ENCODE peak calls at places on chromosomes 4 and X, in four cellular contexts. L is fibroblast of lung, C is A549, H is IMR-90. J is an unnamed sample.

GRCh38 chrX:13829995-13830394 is 13.1 kb upstream of the GPM6B start:
- DNase-seq in L (no peak), C (no peak), H (no peak), J (no peak)

GRCh38 chr4:73067971-73068394 is 1.5 kb downstream of the COX18 start:
- DNase-seq in L (peak; percentile 18), C (no peak), H (peak; percentile 12), J (peak; percentile 39)

GRCh38 chrX:106608016-106608415 is 3.8 kb upstream of the RADX start:
- DNase-seq in L (no peak), C (no peak), H (no peak), J (no peak)

GRCh38 chr4:173038192-173038896 is 130.3 kb upstream of the GALNT7 start:
- DNase-seq in L (no peak), C (no peak), H (no peak), J (no peak)

GRCh38 chr4:128707864-128708263 is 101.6 kb upstream of the JADE1 start:
- DNase-seq in L (peak; percentile 37), C (no peak), H (peak; percentile 25), J (peak; percentile 52)

GRCh38 chr4:7830747-7831146 is 108.9 kb downstream of the AFAP1 start:
- DNase-seq in L (no peak), C (no peak), H (no peak), J (no peak)

GRCh38 chrX:17475820-17476219 is 100.8 kb downstream of the NHS start:
- DNase-seq in L (peak; percentile 33), C (no peak), H (no peak), J (peak; percentile 21)

GRCh38 chrX:56130436-56130835 is 101.7 kb upstream of the KLF8 start:
- DNase-seq in L (no peak), C (no peak), H (no peak), J (no peak)

GRCh38 chrX:56975611-56976010 is 19.7 kb downstream of the SPIN3 start:
- DNase-seq in L (no peak), C (no peak), H (no peak), J (peak; percentile 6)

GRCh38 chr4:144985536-144985935 is 112.5 kb downstream of the ANAPC10 start:
- DNase-seq in L (no peak), C (no peak), H (no peak), J (peak; percentile 50)

GRCh38 chrX:71989768-71990167 is 79.1 kb downstream of the NHSL2 start:
- DNase-seq in L (peak; percentile 26), C (no peak), H (peak; percentile 73), J (peak; percentile 91)

GRCh38 chrX:45771560-45772340 is 571.1 kb upstream of the DIPK2B start:
- DNase-seq in L (peak; percentile 74), C (no peak), H (peak; percentile 80), J (peak; percentile 78)

GRCh38 chr4:12973522-12973921 is 510.6 kb downstream of the RAB28 start:
- DNase-seq in L (no peak), C (no peak), H (no peak), J (no peak)

GRCh38 chr4:72314869-72315268 is 254.2 kb downstream of the ADAMTS3 start:
- DNase-seq in L (peak; percentile 83), C (no peak), H (peak; percentile 76), J (peak; percentile 89)

GRCh38 chrX:51860679-51861078 is 32.7 kb upstream of the MAGED1 start:
- DNase-seq in L (peak; percentile 48), C (no peak), H (peak; percentile 32), J (peak; percentile 60)

GRCh38 chrX:48606091-48606490 is 8.8 kb downstream of the WDR13 start:
- DNase-seq in L (no peak), C (no peak), H (no peak), J (no peak)

GRCh38 chr4:6270691-6271121 is 1.1 kb downstream of the WFS1 start:
- DNase-seq in L (peak; percentile 15), C (no peak), H (peak; percentile 7), J (peak; percentile 20)

GRCh38 chrX:69154051-69154450 is 11.2 kb downstream of the PJA1 start:
- DNase-seq in L (no peak), C (no peak), H (no peak), J (no peak)

GRCh38 chrX:96407043-96407442 is 277.6 kb upstream of the DIAPH2 start:
- DNase-seq in L (peak; percentile 29), C (peak; percentile 4), H (peak; percentile 59), J (peak; percentile 61)

GRCh38 chr4:152460488-152460887 is 75.4 kb downstream of the FBXW7 start:
- DNase-seq in L (peak; percentile 55), C (no peak), H (peak; percentile 78), J (peak; percentile 86)

GRCh38 chr4:34043131-34043530 is 2201.2 kb downstream of the ARAP2 start:
- DNase-seq in L (no peak), C (no peak), H (no peak), J (peak; percentile 12)

GRCh38 chr4:185608223-185608622 is 72.9 kb upstream of the PDLIM3 start:
- DNase-seq in L (no peak), C (no peak), H (no peak), J (no peak)

GRCh38 chr4:47837582-47838294 is at the start of gene CORIN:
- DNase-seq in L (no peak), C (no peak), H (no peak), J (no peak)

GRCh38 chr4:2368779-2369437 is 49.5 kb downstream of the ZFYVE28 start:
- DNase-seq in L (no peak), C (no peak), H (no peak), J (no peak)

GRCh38 chr4:184802203-184803015 is 23.4 kb downstream of the ACSL1 start:
- DNase-seq in L (peak; percentile 22), C (no peak), H (peak; percentile 16), J (peak; percentile 27)

GRCh38 chr4:146428298-146428697 is 93.4 kb downstream of the SLC10A7 start:
- DNase-seq in L (no peak), C (no peak), H (peak; percentile 16), J (peak; percentile 17)

GRCh38 chrX:68490644-68491043 is 8.2 kb upstream of the YIPF6 start:
- DNase-seq in L (no peak), C (peak; percentile 69), H (peak; percentile 14), J (peak; percentile 26)

GRCh38 chrX:110509778-110510510 is 151.3 kb downstream of the RTL9 start:
- DNase-seq in L (peak; percentile 38), C (no peak), H (no peak), J (no peak)

GRCh38 chr4:30295652-30296051 is 424.5 kb upstream of the PCDH7 start:
- DNase-seq in L (no peak), C (no peak), H (no peak), J (no peak)

GRCh38 chr4:187125062-187125461 is 401.4 kb upstream of the FAT1 start:
- DNase-seq in L (no peak), C (no peak), H (no peak), J (no peak)

GRCh38 chr4:187124311-187124710 is 400.7 kb upstream of the FAT1 start:
- DNase-seq in L (no peak), C (no peak), H (no peak), J (no peak)

GRCh38 chr4:187128971-187129370 is 405.3 kb upstream of the FAT1 start:
- DNase-seq in L (peak; percentile 83), C (no peak), H (peak; percentile 21), J (peak; percentile 5)

GRCh38 chr4:187127456-187127855 is 403.8 kb upstream of the FAT1 start:
- DNase-seq in L (no peak), C (no peak), H (no peak), J (no peak)

DNA sequence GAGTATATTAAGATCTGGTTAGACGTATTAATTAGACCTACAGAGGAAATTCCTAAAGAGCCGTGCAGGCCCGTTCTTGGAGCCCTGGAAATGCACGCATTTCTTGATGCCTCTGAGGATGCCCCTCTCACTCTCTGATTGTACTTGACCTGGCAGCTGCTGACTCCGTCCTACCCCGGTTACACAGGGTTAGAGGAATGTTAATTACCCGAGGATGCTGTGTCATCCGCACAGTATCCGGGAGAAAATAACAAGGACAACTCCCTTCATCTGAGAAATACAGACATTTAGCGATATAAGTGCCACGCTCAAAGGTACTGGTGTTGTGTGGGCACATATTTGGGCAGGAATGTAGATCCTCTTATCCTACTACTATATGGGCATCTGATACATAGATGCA is 404.6 kb upstream of the FAT1 start:
- DNase-seq in L (peak; percentile 82), C (no peak), H (peak; percentile 41), J (no peak)
- H3K4me3 ChIP-seq in L (no peak overlapping the region), C (no peak overlapping the region), H (no peak overlapping the region), J (no peak overlapping the region)

GRCh38 chr4:116668190-116668589 is 417.2 kb downstream of the TRAM1L1 start:
- DNase-seq in L (no peak), C (no peak), H (no peak), J (no peak)
- TF ChIP-seq CTCF in L (no peak), C (no peak), H (no peak), J (no peak)

GRCh38 chr4:187017156-187017555 is 293.5 kb upstream of the FAT1 start:
- DNase-seq in L (no peak), C (no peak), H (no peak), J (no peak)

GRCh38 chr4:187019896-187020295 is 296.2 kb upstream of the FAT1 start:
- DNase-seq in L (no peak), C (no peak), H (no peak), J (no peak)

GRCh38 chr4:187020681-187021080 is 297.0 kb upstream of the FAT1 start:
- DNase-seq in L (no peak), C (no peak), H (no peak), J (no peak)

GRCh38 chr4:187016101-187016500 is 292.4 kb upstream of the FAT1 start:
- DNase-seq in L (peak; percentile 23), C (no peak), H (no peak), J (no peak)

DNA sequence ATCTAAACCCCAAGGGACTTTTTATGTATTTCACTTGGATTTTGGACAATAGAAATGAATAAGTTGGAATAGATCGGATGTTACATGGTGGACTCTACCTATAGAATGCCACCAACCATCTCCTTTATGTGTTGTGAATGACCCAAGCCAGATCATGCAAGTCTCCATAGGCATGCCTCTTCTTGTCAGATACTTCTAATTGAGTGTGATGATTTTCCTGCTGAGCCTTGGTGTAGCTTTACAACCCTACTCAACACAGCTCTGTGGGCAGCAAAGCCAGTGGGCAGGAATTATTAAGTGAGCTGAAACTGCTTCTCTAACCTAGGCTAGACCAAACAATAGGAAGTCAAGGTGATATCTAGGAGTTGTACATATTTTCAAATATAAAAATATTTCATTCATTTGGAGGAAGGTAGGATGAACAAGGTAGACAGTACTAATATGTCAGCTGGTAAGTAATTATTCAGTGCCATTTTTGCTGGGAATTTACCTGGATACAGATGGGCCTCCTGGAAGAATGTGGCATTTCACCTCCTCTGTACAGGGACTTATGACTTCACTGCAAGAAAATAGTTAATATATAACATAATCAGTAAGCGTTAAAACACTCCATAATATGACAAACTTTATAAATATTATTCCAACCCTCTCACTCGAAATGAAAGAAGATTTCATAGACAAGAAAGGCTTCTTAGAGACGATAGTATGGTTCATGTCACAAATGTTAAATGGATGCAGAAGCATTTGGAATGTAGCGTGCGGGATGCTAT is 298.0 kb upstream of the FAT1 start:
- DNase-seq in L (no peak), C (no peak), H (no peak), J (no peak)
- H3K4me3 ChIP-seq in L (no peak overlapping the region), C (no peak overlapping the region), H (no peak overlapping the region), J (no peak overlapping the region)

DNA sequence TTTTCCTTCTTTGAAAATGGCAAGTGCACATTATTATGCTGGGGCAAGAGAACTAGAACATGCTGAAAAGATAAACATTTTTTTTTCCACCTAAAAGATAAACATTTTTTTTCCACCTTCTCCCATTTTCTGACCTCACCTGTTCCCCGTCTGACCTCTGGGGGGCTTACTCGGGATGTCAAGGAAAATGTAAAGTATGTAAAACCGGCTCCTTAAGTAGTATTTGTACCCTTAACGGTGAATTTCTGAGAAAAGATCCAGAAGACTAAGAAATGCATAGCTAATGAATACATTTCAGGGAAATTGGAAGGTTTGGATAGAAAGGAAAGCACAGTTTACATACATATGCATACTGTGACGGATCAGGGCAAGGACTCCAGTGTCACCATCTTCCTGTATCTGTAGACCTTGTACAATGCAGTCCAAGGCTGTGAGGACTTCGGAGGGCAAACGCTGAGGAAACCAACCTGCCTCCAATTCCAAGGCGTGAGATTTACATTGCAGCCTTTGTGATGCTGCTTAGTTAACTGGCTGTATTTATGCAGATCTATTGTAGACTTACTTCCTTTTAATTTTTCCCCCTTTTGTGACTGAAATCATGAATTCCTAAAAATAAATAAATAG is 2185.9 kb upstream of the TENM3 start:
- DNase-seq in L (peak; percentile 1), C (peak; percentile 1), H (no peak), J (no peak)
- TF ChIP-seq CTCF in L (no peak), C (no peak), H (no peak), J (no peak)

J was measured in fibroblast of mammary gland.